ENCODE peak calls at places on chromosomes 3 and 15, in ten cellular contexts. I is BJ, J is left colon, C is mesendoderm, Y is NCI-H1105, E is neural crest cell, M is colonic mucosa, O is Kasumi-1, P is RPMI7951, F is breast epithelium. K is an unnamed sample.

GRCh38 chr3:171018151-171018935 is 8.2 kb downstream of the SLC2A2 start:
- DNase-seq in I (no peak), J (no peak), C (peak; percentile 32), Y (no peak), E (peak; percentile 3), M (no peak), O (peak; percentile 19), P (no peak), F (no peak), K (no peak)

GRCh38 chr3:181695661-181696491 is 15.8 kb upstream of the SOX2 start:
- DNase-seq in I (no peak), J (no peak), C (no peak), Y (no peak), E (no peak), M (no peak), O (no peak), P (no peak), F (no peak), K (no peak)

GRCh38 chr15:40471778-40472130 is 970 bp downstream of the CHST14 start:
- DNase-seq in I (no peak), J (no peak), C (peak; percentile 89), Y (no peak), E (no peak), M (no peak), O (no peak), P (peak; percentile 37), F (peak; percentile 41), K (no peak)

GRCh38 chr15:35559683-35560082 is 13.7 kb upstream of the DPH6 start:
- DNase-seq in I (no peak), J (no peak), C (no peak), Y (no peak), E (no peak), M (no peak), O (no peak), P (no peak), F (no peak), K (no peak)

GRCh38 chr15:39589193-39589814 is 8.4 kb downstream of the THBS1 start:
- DNase-seq in I (no peak), J (no peak), C (no peak), Y (no peak), E (no peak), M (no peak), O (no peak), P (peak; percentile 53), F (no peak), K (no peak)

GRCh38 chr15:79176151-79176550 is 85.6 kb upstream of the RASGRF1 start:
- DNase-seq in I (no peak), J (no peak), C (no peak), Y (no peak), E (no peak), M (no peak), O (no peak), P (no peak), F (no peak), K (no peak)

GRCh38 chr3:105927720-105928119 is 58.9 kb upstream of the CBLB start:
- DNase-seq in I (no peak), J (no peak), C (no peak), Y (no peak), E (no peak), M (no peak), O (no peak), P (no peak), F (no peak), K (no peak)

GRCh38 chr3:129872107-129872506 is 21.4 kb downstream of the TMCC1 start:
- DNase-seq in I (no peak), J (no peak), C (no peak), Y (no peak), E (no peak), M (no peak), O (no peak), P (no peak), F (no peak), K (no peak)

GRCh38 chr3:72154391-72155300 is 369.7 kb upstream of the PROK2 start:
- DNase-seq in I (no peak), J (peak; percentile 18), C (no peak), Y (no peak), E (no peak), M (no peak), O (no peak), P (no peak), F (no peak), K (no peak)